ENCODE peak calls at places on chromosomes 11 and 22, in eight cellular contexts. N is GM23338, Y is PC-3, V is HCT116, A is H9, Q is OCI-LY7, T is GM12878, B is K562. J is an unnamed sample. For H3K79me2, the result is how much of the 10 kb centered on the place peaks cover.

GRCh38 chr11:126740857-126741256 is 259.7 kb downstream of the KIRREL3 start:
- DNase-seq in N (peak), Y (no peak), V (no peak), A (peak), Q (no peak), T (no peak), B (no peak), J (no peak)

GRCh38 chr11:64935634-64936081 is at the start of gene GPHA2:
- DNase-seq in N (peak), Y (peak), V (no peak), A (peak), Q (no peak), T (no peak), B (peak), J (peak)

GRCh38 chr11:122007611-122008071 is 108.4 kb downstream of the BLID start:
- DNase-seq in N (no peak), Y (no peak), V (no peak), A (no peak), Q (no peak), T (no peak), B (no peak), J (no peak)

GRCh38 chr11:57699813-57700212 is 12.2 kb downstream of the MED19 start:
- DNase-seq in N (peak), Y (no peak), V (no peak), A (peak), Q (no peak), T (no peak), B (no peak), J (peak)

GRCh38 chr11:2376751-2377451 is at the start of gene CD81:
- DNase-seq in N (no peak), Y (peak), V (no peak), A (peak), Q (peak), T (no peak), B (peak), J (no peak)

GRCh38 chr11:120131941-120132644 is 5.8 kb downstream of the TRIM29 start:
- DNase-seq in N (no peak), Y (no peak), V (no peak), A (no peak), Q (no peak), T (no peak), B (no peak), J (no peak)

GRCh38 chr11:19382131-19382611 is 141.4 kb upstream of the E2F8 start:
- DNase-seq in N (no peak), Y (no peak), V (no peak), A (no peak), Q (no peak), T (no peak), B (no peak), J (no peak)

GRCh38 chr11:27061078-27061477 is 20.5 kb downstream of the BBOX1 start:
- DNase-seq in N (no peak), Y (no peak), V (no peak), A (no peak), Q (no peak), T (no peak), B (no peak), J (no peak)

GRCh38 chr22:30628491-30628890 is 7.1 kb upstream of the SLC35E4 start:
- DNase-seq in N (no peak), Y (no peak), V (no peak), A (no peak), Q (no peak), T (no peak), B (no peak), J (no peak)

GRCh38 chr11:65386307-65387081 is at the start of gene FRMD8:
- DNase-seq in N (peak), Y (peak), V (peak), A (peak), Q (peak), T (no peak), B (peak), J (peak)

GRCh38 chr11:73203322-73203721 is 14.8 kb upstream of the P2RY2 start:
- DNase-seq in N (no peak), Y (no peak), V (no peak), A (no peak), Q (no peak), T (no peak), B (no peak), J (no peak)

GRCh38 chr22:31995046-31995445 is 48.0 kb upstream of the SLC5A1 start:
- DNase-seq in N (peak), Y (peak), V (no peak), A (no peak), Q (peak), T (no peak), B (peak), J (peak)

GRCh38 chr11:83836883-83837654 is 550.9 kb upstream of the CCDC90B start:
- DNase-seq in N (peak), Y (peak), V (peak), A (peak), Q (peak), T (peak), B (peak), J (peak)

GRCh38 chr22:35783943-35784614 is 66.4 kb downstream of the APOL5 start:
- DNase-seq in N (no peak), Y (peak), V (no peak), A (no peak), Q (no peak), T (no peak), B (no peak), J (peak)

GRCh38 chr11:123480290-123480815 is 50.3 kb downstream of the GRAMD1B start:
- DNase-seq in N (no peak), Y (no peak), V (no peak), A (no peak), Q (no peak), T (no peak), B (no peak), J (no peak)

GRCh38 chr11:100208207-100208606 is 478.9 kb upstream of the ARHGAP42 start:
- DNase-seq in N (no peak), Y (no peak), V (no peak), A (no peak), Q (no peak), T (no peak), B (no peak), J (no peak)

GRCh38 chr11:130431337-130431773 is 2.9 kb upstream of the ADAMTS8 start:
- DNase-seq in N (peak), Y (peak), V (peak), A (peak), Q (peak), T (no peak), B (peak), J (peak)

GRCh38 chr11:130037058-130037457 is 32.6 kb upstream of the APLP2 start:
- DNase-seq in N (no peak), Y (peak), V (no peak), A (no peak), Q (no peak), T (no peak), B (peak), J (peak)

GRCh38 chr22:47695176-47695575 is 932.7 kb downstream of the TBC1D22A start:
- DNase-seq in N (no peak), Y (no peak), V (no peak), A (no peak), Q (no peak), T (peak), B (no peak), J (no peak)

GRCh38 chr22:37163096-37163489 is 13.4 kb upstream of the IL2RB start:
- DNase-seq in N (no peak), Y (no peak), V (no peak), A (no peak), Q (no peak), T (no peak), B (no peak), J (no peak)

GRCh38 chr11:86990520-86990919 is 35.3 kb upstream of the FZD4 start:
- DNase-seq in N (peak), Y (peak), V (peak), A (no peak), Q (no peak), T (no peak), B (no peak), J (peak)

GRCh38 chr11:6648505-6648904 is 7.1 kb downstream of the DCHS1 start:
- DNase-seq in N (no peak), Y (no peak), V (no peak), A (no peak), Q (no peak), T (no peak), B (no peak), J (no peak)
- H3K79me2 ChIP-seq in N (under half), Y (under half), V (under half), A (under half), Q (under half), T (under half), B (under half), J (under half)

GRCh38 chr11:80841716-80842115 is 1400.9 kb upstream of the TENM4 start:
- DNase-seq in N (no peak), Y (peak), V (no peak), A (no peak), Q (no peak), T (no peak), B (no peak), J (no peak)

GRCh38 chr11:80838153-80838552 is 1397.3 kb upstream of the TENM4 start:
- DNase-seq in N (no peak), Y (no peak), V (no peak), A (no peak), Q (no peak), T (peak), B (no peak), J (no peak)

GRCh38 chr11:80831374-80831773 is 1390.5 kb upstream of the TENM4 start:
- DNase-seq in N (no peak), Y (peak), V (no peak), A (no peak), Q (no peak), T (no peak), B (no peak), J (no peak)

GRCh38 chr11:80837051-80837450 is 1396.2 kb upstream of the TENM4 start:
- DNase-seq in N (no peak), Y (no peak), V (no peak), A (no peak), Q (no peak), T (no peak), B (no peak), J (no peak)
- H3K79me2 ChIP-seq in N (under half), Y (under half), V (under half), A (under half), Q (under half), T (under half), B (under half), J (under half)

DNA sequence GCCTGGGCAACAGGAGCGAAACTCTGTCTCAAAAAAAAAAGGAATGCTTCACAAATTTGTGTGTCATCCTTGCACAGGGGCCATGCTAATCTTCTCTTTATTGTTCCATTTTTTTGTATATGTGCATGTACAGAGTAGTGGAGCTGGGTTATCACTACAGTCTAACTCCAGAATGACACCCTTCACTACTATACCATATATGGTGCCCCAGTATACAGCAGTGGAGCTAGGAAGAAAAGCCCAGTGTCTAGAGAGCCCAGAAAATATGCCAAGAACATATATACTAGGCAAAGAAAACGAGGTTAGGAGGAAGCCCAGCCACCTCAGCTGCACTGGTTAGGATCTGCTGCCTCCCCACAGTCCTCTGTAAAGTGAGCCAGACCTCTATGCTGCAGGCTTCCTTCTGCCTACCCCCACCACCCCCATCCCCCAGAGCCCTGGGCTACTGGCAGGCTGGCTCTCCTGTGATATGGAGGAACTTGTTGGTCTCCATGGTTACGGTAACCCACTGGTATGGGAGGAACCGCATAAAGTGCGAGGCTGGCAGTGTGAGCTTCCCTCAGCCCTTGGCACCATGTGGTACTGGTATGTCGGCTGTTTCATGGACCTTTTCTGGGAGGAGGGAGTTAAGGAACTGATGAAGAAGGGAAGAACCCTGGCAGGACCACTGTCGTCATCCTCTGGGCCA is 34.3 kb downstream of the RCOR2 start:
- DNase-seq in N (peak), Y (no peak), V (no peak), A (peak), Q (no peak), T (no peak), B (no peak), J (peak)
- H3K79me2 ChIP-seq in N (half or more), Y (half or more), V (half or more), A (under half), Q (under half), T (under half), B (half or more), J (under half)

GRCh38 chr11:48081151-48082010 is 101.0 kb downstream of the PTPRJ start:
- DNase-seq in N (no peak), Y (no peak), V (no peak), A (no peak), Q (peak), T (no peak), B (no peak), J (no peak)
- H3K79me2 ChIP-seq in N (under half), Y (under half), V (under half), A (under half), Q (under half), T (under half), B (under half), J (under half)

J was measured in mesendoderm.